ENCODE peak calls at places on chromosome 10, in nine cellular contexts. U is GOT3; F is endothelial cell; B is activated CD8-positive, alpha-beta memory T cell treated with anti-CD3 and anti-CD28 coated beads for 1 hour; D is stimulated activated CD8-positive, alpha-beta memory T cell treated with anti-CD3 and anti-CD28 coated beads, Interleukin-4, amount 100 ng/mL, for 4 hours; T is Caco-2; P is H4; J is NCI-H2029; V is Kasumi-1. I is an unnamed sample.

GRCh38 chr10:13272164-13272571 is 27.7 kb downstream of the PHYH start:
- DNase-seq in U (no peak), F (no peak), B (no peak), D (no peak), T (no peak), P (no peak), J (peak; percentile 71), V (no peak), I (no peak)

GRCh38 chr10:128062331-128062730 is 63.9 kb downstream of the MKI67 start:
- DNase-seq in U (no peak), F (peak; percentile 60), B (no peak), D (no peak), T (peak; percentile 7), P (no peak), J (no peak), V (peak; percentile 51), I (no peak)

GRCh38 chr10:1978593-1978992 is 241.3 kb upstream of the ADARB2 start:
- DNase-seq in U (no peak), F (no peak), B (no peak), D (no peak), T (no peak), P (no peak), J (peak; percentile 1), V (no peak), I (no peak)

GRCh38 chr10:74425602-74426001 is 274.6 kb downstream of the ADK start:
- DNase-seq in U (no peak), F (no peak), B (no peak), D (no peak), T (no peak), P (no peak), J (no peak), V (no peak), I (no peak)

GRCh38 chr10:119980956-119981355 is 88.4 kb downstream of the SEC23IP start:
- DNase-seq in U (no peak), F (no peak), B (no peak), D (no peak), T (no peak), P (no peak), J (no peak), V (no peak), I (no peak)

GRCh38 chr10:61939575-61940301 is 38.2 kb downstream of the ARID5B start:
- DNase-seq in U (no peak), F (no peak), B (no peak), D (no peak), T (no peak), P (peak; percentile 15), J (no peak), V (no peak), I (no peak)

GRCh38 chr10:94439275-94439861 is 37.0 kb downstream of the TBC1D12 start:
- DNase-seq in U (no peak), F (peak; percentile 9), B (no peak), D (no peak), T (no peak), P (peak; percentile 5), J (no peak), V (peak; percentile 36), I (no peak)

GRCh38 chr10:21705828-21706176 is 171.8 kb downstream of the MLLT10 start:
- DNase-seq in U (no peak), F (no peak), B (no peak), D (no peak), T (no peak), P (no peak), J (no peak), V (no peak), I (no peak)

GRCh38 chr10:22427101-22427500 is 81.8 kb downstream of the SPAG6 start:
- DNase-seq in U (no peak), F (no peak), B (no peak), D (no peak), T (no peak), P (no peak), J (no peak), V (no peak), I (no peak)

GRCh38 chr10:132506711-132507466 is 30.7 kb upstream of the INPP5A start:
- DNase-seq in U (no peak), F (no peak), B (no peak), D (no peak), T (peak; percentile 16), P (peak; percentile 35), J (peak; percentile 1), V (no peak), I (no peak)

GRCh38 chr10:110175406-110175805 is 32.0 kb upstream of the MXI1 start:
- DNase-seq in U (no peak), F (no peak), B (no peak), D (no peak), T (no peak), P (no peak), J (no peak), V (no peak), I (no peak)

GRCh38 chr10:48981310-48981907 is 41.8 kb upstream of the LRRC18 start:
- DNase-seq in U (no peak), F (peak; percentile 82), B (peak; percentile 19), D (no peak), T (peak; percentile 75), P (no peak), J (peak; percentile 1), V (no peak), I (peak; percentile 44)

GRCh38 chr10:96285331-96285752 is 14.0 kb upstream of the BLNK start:
- DNase-seq in U (no peak), F (no peak), B (no peak), D (no peak), T (no peak), P (no peak), J (no peak), V (no peak), I (no peak)

GRCh38 chr10:77011823-77012566 is 625.6 kb downstream of the KCNMA1 start:
- DNase-seq in U (no peak), F (no peak), B (no peak), D (no peak), T (no peak), P (no peak), J (no peak), V (no peak), I (no peak)

GRCh38 chr10:93826355-93826754 is 67.4 kb upstream of the SLC35G1 start:
- DNase-seq in U (no peak), F (no peak), B (no peak), D (no peak), T (no peak), P (no peak), J (no peak), V (peak; percentile 20), I (no peak)

GRCh38 chr10:63116452-63117072 is 16.6 kb upstream of the NRBF2 start:
- DNase-seq in U (no peak), F (no peak), B (no peak), D (no peak), T (no peak), P (no peak), J (no peak), V (no peak), I (no peak)

GRCh38 chr10:49837096-49837495 is 75.0 kb upstream of the OGDHL start:
- DNase-seq in U (no peak), F (no peak), B (no peak), D (no peak), T (peak; percentile 76), P (no peak), J (no peak), V (no peak), I (no peak)

GRCh38 chr10:73159038-73159648 is 8.7 kb downstream of the ECD start:
- DNase-seq in U (peak; percentile 1), F (peak; percentile 54), B (peak; percentile 32), D (peak; percentile 26), T (peak; percentile 59), P (peak; percentile 7), J (no peak), V (peak; percentile 70), I (peak; percentile 15)

GRCh38 chr10:52729259-52730104 is 43.1 kb downstream of the MBL2 start:
- DNase-seq in U (no peak), F (no peak), B (no peak), D (no peak), T (no peak), P (peak; percentile 35), J (no peak), V (peak; percentile 75), I (no peak)